ENCODE peak calls at places on chromosome 15, in seven cellular contexts. One of them, this sample, is unnamed. For H3K36me3, the result is how much of the 10 kb centered on the place peaks cover.

GRCh38 chr15:33009026-33009425 is 185.5 kb downstream of the FMN1 start:
- DNase-seq in adrenal gland: no peak
- DNase-seq in fibroblast of lung: no peak
- DNase-seq in CD8-positive, alpha-beta T cell: no peak
- DNase-seq in left ventricle myocardium inferior: no peak
- DNase-seq in endothelial cell of umbilical vein: no peak
- DNase-seq in spleen: no peak
- DNase-seq in this sample: no peak

GRCh38 chr15:66700802-66701421 is 1.1 kb upstream of the SMAD6 start:
- DNase-seq in adrenal gland: peak
- DNase-seq in fibroblast of lung: peak
- DNase-seq in CD8-positive, alpha-beta T cell: peak
- DNase-seq in left ventricle myocardium inferior: peak
- DNase-seq in endothelial cell of umbilical vein: peak
- DNase-seq in spleen: peak
- DNase-seq in this sample: peak

GRCh38 chr15:25734680-25735355 is 128.3 kb downstream of the ATP10A start:
- DNase-seq in adrenal gland: no peak
- DNase-seq in fibroblast of lung: no peak
- DNase-seq in CD8-positive, alpha-beta T cell: no peak
- DNase-seq in left ventricle myocardium inferior: no peak
- DNase-seq in endothelial cell of umbilical vein: no peak
- DNase-seq in spleen: peak
- DNase-seq in this sample: no peak

GRCh38 chr15:68583936-68584703 is 5.3 kb downstream of the CORO2B start:
- DNase-seq in adrenal gland: no peak
- DNase-seq in fibroblast of lung: no peak
- DNase-seq in CD8-positive, alpha-beta T cell: no peak
- DNase-seq in left ventricle myocardium inferior: no peak
- DNase-seq in endothelial cell of umbilical vein: no peak
- DNase-seq in spleen: peak
- DNase-seq in this sample: no peak

GRCh38 chr15:69852482-69853275 is 245.0 kb downstream of the TLE3 start:
- DNase-seq in adrenal gland: no peak
- DNase-seq in fibroblast of lung: peak
- DNase-seq in CD8-positive, alpha-beta T cell: no peak
- DNase-seq in left ventricle myocardium inferior: no peak
- DNase-seq in endothelial cell of umbilical vein: no peak
- DNase-seq in spleen: peak
- DNase-seq in this sample: no peak

GRCh38 chr15:38038659-38039442 is 104.4 kb downstream of the TMCO5A start:
- DNase-seq in adrenal gland: no peak
- DNase-seq in fibroblast of lung: peak
- DNase-seq in CD8-positive, alpha-beta T cell: no peak
- DNase-seq in left ventricle myocardium inferior: no peak
- DNase-seq in endothelial cell of umbilical vein: no peak
- DNase-seq in spleen: no peak
- DNase-seq in this sample: no peak

GRCh38 chr15:88225484-88225883 is 31.1 kb downstream of the NTRK3 start:
- DNase-seq in adrenal gland: no peak
- DNase-seq in fibroblast of lung: no peak
- DNase-seq in CD8-positive, alpha-beta T cell: no peak
- DNase-seq in left ventricle myocardium inferior: no peak
- DNase-seq in endothelial cell of umbilical vein: no peak
- DNase-seq in spleen: no peak
- DNase-seq in this sample: no peak

GRCh38 chr15:66777596-66778313 is 75.7 kb downstream of the SMAD6 start:
- DNase-seq in adrenal gland: no peak
- DNase-seq in fibroblast of lung: peak
- DNase-seq in CD8-positive, alpha-beta T cell: no peak
- DNase-seq in left ventricle myocardium inferior: no peak
- DNase-seq in endothelial cell of umbilical vein: no peak
- DNase-seq in spleen: peak
- DNase-seq in this sample: no peak

GRCh38 chr15:73951044-73951561 is 24.8 kb downstream of the LOXL1 start:
- DNase-seq in adrenal gland: peak
- DNase-seq in fibroblast of lung: peak
- DNase-seq in CD8-positive, alpha-beta T cell: peak
- DNase-seq in left ventricle myocardium inferior: peak
- DNase-seq in endothelial cell of umbilical vein: peak
- DNase-seq in spleen: peak
- DNase-seq in this sample: peak

GRCh38 chr15:31930967-31931366 is 99.3 kb upstream of the CHRNA7 start:
- DNase-seq in adrenal gland: no peak
- DNase-seq in fibroblast of lung: peak
- DNase-seq in CD8-positive, alpha-beta T cell: no peak
- DNase-seq in left ventricle myocardium inferior: no peak
- DNase-seq in endothelial cell of umbilical vein: no peak
- DNase-seq in spleen: no peak
- DNase-seq in this sample: no peak

GRCh38 chr15:99961011-99961441 is 227.8 kb upstream of the LYSMD4 start:
- DNase-seq in adrenal gland: peak
- DNase-seq in fibroblast of lung: no peak
- DNase-seq in CD8-positive, alpha-beta T cell: no peak
- DNase-seq in left ventricle myocardium inferior: no peak
- DNase-seq in endothelial cell of umbilical vein: no peak
- DNase-seq in spleen: peak
- DNase-seq in this sample: no peak

GRCh38 chr15:71008250-71008870 is 106.9 kb upstream of the THSD4 start:
- DNase-seq in adrenal gland: no peak
- DNase-seq in fibroblast of lung: no peak
- DNase-seq in CD8-positive, alpha-beta T cell: no peak
- DNase-seq in left ventricle myocardium inferior: no peak
- DNase-seq in endothelial cell of umbilical vein: no peak
- DNase-seq in spleen: no peak
- DNase-seq in this sample: no peak

GRCh38 chr15:28975766-28976179 is 90.0 kb downstream of the APBA2 start:
- DNase-seq in adrenal gland: peak
- DNase-seq in fibroblast of lung: peak
- DNase-seq in CD8-positive, alpha-beta T cell: peak
- DNase-seq in left ventricle myocardium inferior: no peak
- DNase-seq in endothelial cell of umbilical vein: peak
- DNase-seq in spleen: peak
- DNase-seq in this sample: peak

GRCh38 chr15:100001405-100001804 is 268.2 kb upstream of the LYSMD4 start:
- DNase-seq in adrenal gland: no peak
- DNase-seq in fibroblast of lung: peak
- DNase-seq in CD8-positive, alpha-beta T cell: no peak
- DNase-seq in left ventricle myocardium inferior: no peak
- DNase-seq in endothelial cell of umbilical vein: no peak
- DNase-seq in spleen: no peak
- DNase-seq in this sample: no peak

GRCh38 chr15:31236184-31237041 is 90.2 kb upstream of the KLF13 start:
- DNase-seq in adrenal gland: peak
- DNase-seq in fibroblast of lung: peak
- DNase-seq in CD8-positive, alpha-beta T cell: no peak
- DNase-seq in left ventricle myocardium inferior: peak
- DNase-seq in endothelial cell of umbilical vein: peak
- DNase-seq in spleen: peak
- DNase-seq in this sample: peak

GRCh38 chr15:86541540-86541939 is 461.9 kb downstream of the AGBL1 start:
- DNase-seq in adrenal gland: no peak
- DNase-seq in fibroblast of lung: no peak
- DNase-seq in CD8-positive, alpha-beta T cell: no peak
- DNase-seq in left ventricle myocardium inferior: no peak
- DNase-seq in endothelial cell of umbilical vein: no peak
- DNase-seq in spleen: no peak
- DNase-seq in this sample: no peak

GRCh38 chr15:38941399-38941953 is 376.9 kb upstream of the RASGRP1 start:
- DNase-seq in adrenal gland: no peak
- DNase-seq in fibroblast of lung: peak
- DNase-seq in CD8-positive, alpha-beta T cell: no peak
- DNase-seq in left ventricle myocardium inferior: no peak
- DNase-seq in endothelial cell of umbilical vein: peak
- DNase-seq in spleen: no peak
- DNase-seq in this sample: peak

GRCh38 chr15:79243723-79244122 is 38.8 kb upstream of the ANKRD34C start:
- DNase-seq in adrenal gland: no peak
- DNase-seq in fibroblast of lung: no peak
- DNase-seq in CD8-positive, alpha-beta T cell: no peak
- DNase-seq in left ventricle myocardium inferior: peak
- DNase-seq in endothelial cell of umbilical vein: no peak
- DNase-seq in spleen: no peak
- DNase-seq in this sample: no peak

GRCh38 chr15:101139986-101140696 is 111.7 kb downstream of the CHSY1 start:
- DNase-seq in adrenal gland: no peak
- DNase-seq in fibroblast of lung: no peak
- DNase-seq in CD8-positive, alpha-beta T cell: no peak
- DNase-seq in left ventricle myocardium inferior: no peak
- DNase-seq in endothelial cell of umbilical vein: no peak
- DNase-seq in spleen: peak
- DNase-seq in this sample: no peak

GRCh38 chr15:59764775-59765174 is 75.7 kb upstream of the BNIP2 start:
- DNase-seq in adrenal gland: no peak
- DNase-seq in fibroblast of lung: no peak
- DNase-seq in CD8-positive, alpha-beta T cell: no peak
- DNase-seq in left ventricle myocardium inferior: no peak
- DNase-seq in endothelial cell of umbilical vein: no peak
- DNase-seq in spleen: no peak
- DNase-seq in this sample: no peak
- TF ChIP-seq CTCF in adrenal gland: no peak
- TF ChIP-seq CTCF in fibroblast of lung: no peak
- TF ChIP-seq CTCF in CD8-positive, alpha-beta T cell: no peak
- TF ChIP-seq CTCF in left ventricle myocardium inferior: no peak
- TF ChIP-seq CTCF in endothelial cell of umbilical vein: no peak
- TF ChIP-seq CTCF in spleen: no peak
- TF ChIP-seq CTCF in this sample: peak

GRCh38 chr15:48478581-48478980 is 147.4 kb downstream of the DUT start:
- DNase-seq in adrenal gland: no peak
- DNase-seq in fibroblast of lung: peak
- DNase-seq in CD8-positive, alpha-beta T cell: no peak
- DNase-seq in left ventricle myocardium inferior: no peak
- DNase-seq in endothelial cell of umbilical vein: no peak
- DNase-seq in spleen: no peak
- DNase-seq in this sample: no peak

GRCh38 chr15:48481802-48482201 is 150.6 kb downstream of the DUT start:
- DNase-seq in adrenal gland: no peak
- DNase-seq in fibroblast of lung: peak
- DNase-seq in CD8-positive, alpha-beta T cell: no peak
- DNase-seq in left ventricle myocardium inferior: no peak
- DNase-seq in endothelial cell of umbilical vein: no peak
- DNase-seq in spleen: no peak
- DNase-seq in this sample: no peak

GRCh38 chr15:48475600-48476395 is 144.6 kb downstream of the DUT start:
- DNase-seq in adrenal gland: no peak
- DNase-seq in fibroblast of lung: peak
- DNase-seq in CD8-positive, alpha-beta T cell: no peak
- DNase-seq in left ventricle myocardium inferior: no peak
- DNase-seq in endothelial cell of umbilical vein: no peak
- DNase-seq in spleen: no peak
- DNase-seq in this sample: no peak

GRCh38 chr15:48477795-48478360 is 146.6 kb downstream of the DUT start:
- DNase-seq in adrenal gland: no peak
- DNase-seq in fibroblast of lung: no peak
- DNase-seq in CD8-positive, alpha-beta T cell: no peak
- DNase-seq in left ventricle myocardium inferior: no peak
- DNase-seq in endothelial cell of umbilical vein: peak
- DNase-seq in spleen: no peak
- DNase-seq in this sample: no peak

GRCh38 chr15:48479751-48480150 is 148.5 kb downstream of the DUT start:
- DNase-seq in adrenal gland: no peak
- DNase-seq in fibroblast of lung: no peak
- DNase-seq in CD8-positive, alpha-beta T cell: no peak
- DNase-seq in left ventricle myocardium inferior: no peak
- DNase-seq in endothelial cell of umbilical vein: no peak
- DNase-seq in spleen: no peak
- DNase-seq in this sample: no peak
- H3K36me3 ChIP-seq in adrenal gland: under half
- H3K36me3 ChIP-seq in fibroblast of lung: under half
- H3K36me3 ChIP-seq in CD8-positive, alpha-beta T cell: under half
- H3K36me3 ChIP-seq in left ventricle myocardium inferior: under half
- H3K36me3 ChIP-seq in endothelial cell of umbilical vein: under half
- H3K36me3 ChIP-seq in spleen: under half
- H3K36me3 ChIP-seq in this sample: under half

DNA sequence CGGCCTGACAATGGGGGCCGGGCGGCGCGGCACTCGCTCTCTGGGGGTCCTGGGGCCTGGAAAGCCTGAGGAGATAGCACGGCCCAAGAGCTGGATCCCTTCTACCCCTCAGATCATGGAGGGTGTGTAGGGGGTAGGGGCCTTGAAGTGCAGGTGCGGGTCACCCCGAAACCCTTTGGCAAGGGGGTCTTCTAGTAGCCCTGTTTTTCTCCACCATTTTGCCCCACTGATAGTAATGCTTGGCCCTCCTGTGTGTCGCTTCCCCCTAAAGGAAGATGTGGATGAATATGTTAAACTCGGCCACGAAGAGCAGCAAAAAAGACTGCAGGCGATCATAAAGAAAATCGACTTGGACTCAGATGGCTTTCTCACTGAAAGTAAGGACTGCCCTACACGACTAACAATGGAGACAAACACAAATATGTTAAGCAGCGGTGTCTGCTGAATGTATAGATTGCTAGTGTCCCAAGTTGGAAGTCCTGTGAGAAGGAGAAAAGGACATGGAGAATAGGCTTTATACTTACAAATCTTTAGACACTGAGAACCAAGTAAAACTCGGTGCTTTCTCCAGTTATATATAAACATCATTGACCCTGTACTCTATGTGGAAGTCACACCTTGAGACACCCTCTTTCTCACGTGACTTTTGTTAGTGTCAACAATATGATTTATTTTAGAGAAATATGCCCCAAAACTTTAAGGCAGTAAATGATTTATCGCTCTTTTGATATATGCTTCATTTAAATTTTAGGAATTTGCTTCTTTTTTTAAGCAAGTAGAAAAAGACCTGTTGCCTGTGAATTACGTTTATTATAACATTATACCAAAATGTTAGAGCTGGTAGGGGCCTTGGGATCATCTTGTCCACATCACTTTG is 779 bp downstream of the RCN2 start:
- DNase-seq in adrenal gland: no peak
- DNase-seq in fibroblast of lung: peak
- DNase-seq in CD8-positive, alpha-beta T cell: peak
- DNase-seq in left ventricle myocardium inferior: no peak
- DNase-seq in endothelial cell of umbilical vein: peak
- DNase-seq in spleen: no peak
- DNase-seq in this sample: no peak
- TF ChIP-seq CTCF in adrenal gland: no peak
- TF ChIP-seq CTCF in fibroblast of lung: no peak
- TF ChIP-seq CTCF in CD8-positive, alpha-beta T cell: no peak
- TF ChIP-seq CTCF in left ventricle myocardium inferior: no peak
- TF ChIP-seq CTCF in endothelial cell of umbilical vein: no peak
- TF ChIP-seq CTCF in spleen: no peak
- TF ChIP-seq CTCF in this sample: no peak

GRCh38 chr15:35003928-35004327 is 15.8 kb upstream of the ZNF770 start:
- DNase-seq in adrenal gland: no peak
- DNase-seq in fibroblast of lung: no peak
- DNase-seq in CD8-positive, alpha-beta T cell: no peak
- DNase-seq in left ventricle myocardium inferior: no peak
- DNase-seq in endothelial cell of umbilical vein: no peak
- DNase-seq in spleen: no peak
- DNase-seq in this sample: no peak

GRCh38 chr15:34994925-34995324 is 6.8 kb upstream of the ZNF770 start:
- DNase-seq in adrenal gland: no peak
- DNase-seq in fibroblast of lung: no peak
- DNase-seq in CD8-positive, alpha-beta T cell: no peak
- DNase-seq in left ventricle myocardium inferior: no peak
- DNase-seq in endothelial cell of umbilical vein: no peak
- DNase-seq in spleen: no peak
- DNase-seq in this sample: no peak

GRCh38 chr15:35000511-35000910 is 12.4 kb upstream of the ZNF770 start:
- DNase-seq in adrenal gland: no peak
- DNase-seq in fibroblast of lung: peak
- DNase-seq in CD8-positive, alpha-beta T cell: no peak
- DNase-seq in left ventricle myocardium inferior: no peak
- DNase-seq in endothelial cell of umbilical vein: no peak
- DNase-seq in spleen: no peak
- DNase-seq in this sample: no peak

GRCh38 chr15:34999906-35000305 is 11.8 kb upstream of the ZNF770 start:
- DNase-seq in adrenal gland: no peak
- DNase-seq in fibroblast of lung: no peak
- DNase-seq in CD8-positive, alpha-beta T cell: no peak
- DNase-seq in left ventricle myocardium inferior: no peak
- DNase-seq in endothelial cell of umbilical vein: no peak
- DNase-seq in spleen: no peak
- DNase-seq in this sample: no peak
- H3K36me3 ChIP-seq in adrenal gland: under half
- H3K36me3 ChIP-seq in fibroblast of lung: under half
- H3K36me3 ChIP-seq in CD8-positive, alpha-beta T cell: under half
- H3K36me3 ChIP-seq in left ventricle myocardium inferior: under half
- H3K36me3 ChIP-seq in endothelial cell of umbilical vein: under half
- H3K36me3 ChIP-seq in spleen: under half
- H3K36me3 ChIP-seq in this sample: under half

This sample was measured in BE2C.